ENCODE peak calls at places on chromosomes 4 and X, in nine cellular contexts. P, A, Y, J, R, O, I, W and V are unnamed samples.

GRCh38 chr4:69044247-69044646 is 52.0 kb upstream of the UGT2B7 start:
- DNase-seq in P (no peak), A (no peak), Y (no peak), J (no peak), R (no peak), O (no peak), I (no peak), W (no peak), V (no peak)

GRCh38 chr4:65724973-65725372 is 54.7 kb upstream of the EPHA5 start:
- DNase-seq in P (no peak), A (no peak), Y (no peak), J (no peak), R (no peak), O (no peak), I (no peak), W (no peak), V (no peak)

GRCh38 chr4:152556814-152557213 is 20.9 kb upstream of the FBXW7 start:
- DNase-seq in P (no peak), A (no peak), Y (no peak), J (no peak), R (no peak), O (no peak), I (no peak), W (no peak), V (no peak)

GRCh38 chr4:156865391-156865790 is 106.2 kb downstream of the PDGFC start:
- DNase-seq in P (no peak), A (no peak), Y (no peak), J (no peak), R (no peak), O (no peak), I (no peak), W (no peak), V (no peak)

GRCh38 chr4:6493668-6494304 is 21.4 kb upstream of the PPP2R2C start:
- DNase-seq in P (no peak), A (no peak), Y (no peak), J (no peak), R (peak; percentile 77), O (no peak), I (no peak), W (no peak), V (peak; percentile 10)

GRCh38 chr4:98864560-98864959 is 64.4 kb downstream of the EIF4E start:
- DNase-seq in P (no peak), A (no peak), Y (no peak), J (no peak), R (no peak), O (no peak), I (no peak), W (peak; percentile 79), V (no peak)

GRCh38 chr4:87108142-87108546 is 112.3 kb downstream of the KLHL8 start:
- DNase-seq in P (no peak), A (no peak), Y (no peak), J (peak; percentile 63), R (no peak), O (no peak), I (peak; percentile 71), W (peak; percentile 39), V (no peak)

GRCh38 chrX:10983526-10983925 is 127.6 kb upstream of the HCCS start:
- DNase-seq in P (no peak), A (no peak), Y (no peak), J (no peak), R (no peak), O (no peak), I (no peak), W (no peak), V (no peak)

GRCh38 chr4:45331796-45332195 is 605.4 kb upstream of the GNPDA2 start:
- DNase-seq in P (no peak), A (no peak), Y (no peak), J (no peak), R (no peak), O (no peak), I (no peak), W (no peak), V (no peak)

GRCh38 chrX:71102292-71102691 is 4.2 kb downstream of the CXorf65 start:
- DNase-seq in P (no peak), A (no peak), Y (no peak), J (no peak), R (no peak), O (no peak), I (no peak), W (no peak), V (no peak)

GRCh38 chr4:88758264-88758663 is 60.6 kb upstream of the NAP1L5 start:
- DNase-seq in P (no peak), A (no peak), Y (no peak), J (no peak), R (no peak), O (no peak), I (no peak), W (no peak), V (no peak)

GRCh38 chr4:48673537-48673936 is 106.5 kb downstream of the FRYL start:
- DNase-seq in P (no peak), A (no peak), Y (no peak), J (no peak), R (no peak), O (no peak), I (no peak), W (no peak), V (no peak)